ENCODE peak calls at places on chromosomes 7 and 10, in seven cellular contexts. G is NCI-H774; U is stimulated activated CD4-positive, alpha-beta T cell treated with anti-CD3 and anti-CD28 coated beads, Interleukin-4, amount 100 ng/mL, for 48 hours; A is HEK293T; L is GM04504; J is RPMI7951; C is stimulated activated CD8-positive, alpha-beta memory T cell treated with anti-CD3 and anti-CD28 coated beads, Interleukin-7, amount 100 ng/mL, for 1 hour. F is an unnamed sample.
A peak's percentile ranks its signal among the peaks of the same experiment; 100 is the strongest.

GRCh38 chr7:99876491-99876890 is 342 bp downstream of the OR2AE1 start:
- DNase-seq in U (no peak), G (no peak), L (no peak), C (no peak), A (no peak), J (no peak), F (no peak)

GRCh38 chr10:7818295-7819125 is at the start of gene TAF3:
- DNase-seq in C (peak; percentile 86), L (peak; percentile 72), U (peak; percentile 88), G (peak; percentile 90), A (peak; percentile 95), J (peak; percentile 86), F (peak; percentile 60)

GRCh38 chr10:18607503-18607902 is 43.9 kb downstream of the NSUN6 start:
- DNase-seq in L (peak; percentile 61), G (no peak), U (no peak), J (peak; percentile 87), A (peak; percentile 41), C (no peak), F (peak; percentile 62)

GRCh38 chr10:633279-634245 is 55.9 kb downstream of the DIP2C start:
- DNase-seq in J (no peak), A (no peak), G (no peak), U (no peak), L (no peak), C (no peak), F (no peak)

GRCh38 chr7:7732566-7733290 is 14.3 kb upstream of the RPA3 start:
- DNase-seq in G (no peak), U (no peak), A (no peak), C (no peak), L (peak; percentile 70), J (peak; percentile 21), F (no peak)

GRCh38 chr10:88066876-88067275 is 203.5 kb downstream of the PTEN start:
- DNase-seq in G (no peak), U (no peak), A (no peak), J (no peak), L (no peak), C (no peak), F (no peak)

GRCh38 chr7:112019932-112020331 is 186.3 kb downstream of the DOCK4 start:
- DNase-seq in L (no peak), G (no peak), C (no peak), A (no peak), U (no peak), J (no peak), F (no peak)

GRCh38 chr10:1119501-1119900 is 63.3 kb downstream of the WDR37 start:
- DNase-seq in C (no peak), U (no peak), G (no peak), A (no peak), L (no peak), J (no peak), F (no peak)

GRCh38 chr10:21364196-21365114 is 161.0 kb downstream of the SKIDA1 start:
- DNase-seq in C (no peak), U (no peak), L (peak; percentile 71), J (peak; percentile 97), G (no peak), A (no peak), F (no peak)

GRCh38 chr7:123293710-123294109 is 93.9 kb upstream of the SLC13A1 start:
- DNase-seq in J (no peak), C (no peak), U (no peak), A (no peak), G (no peak), L (no peak), F (no peak)

GRCh38 chr10:129958686-129959543 is 5.2 kb downstream of the EBF3 start:
- DNase-seq in U (no peak), J (no peak), L (no peak), G (no peak), A (no peak), C (no peak), F (no peak)

GRCh38 chr10:77332256-77332655 is 305.4 kb downstream of the KCNMA1 start:
- DNase-seq in C (no peak), J (no peak), U (no peak), A (no peak), G (peak; percentile 82), L (no peak), F (peak; percentile 63)